ENCODE peak calls at places on chromosomes 13 and 19, in ten cellular contexts. One of them, this sample, is unnamed.
A peak's percentile ranks its signal among the peaks of the same experiment; 100 is the strongest.

GRCh38 chr13:95624020-95624419 is 20.5 kb downstream of the DZIP1 start:
- DNase-seq in fibroblast of pulmonary artery: peak; percentile 76
- DNase-seq in KBM-7: peak; percentile 55
- DNase-seq in HCEC 1CT: peak; percentile 57
- DNase-seq in NCI-H1436: peak; percentile 46
- DNase-seq in K562: peak; percentile 32
- DNase-seq in SW480: peak; percentile 53
- DNase-seq in amygdala: no peak
- DNase-seq in left ventricle myocardium superior: no peak
- DNase-seq in sciatic nerve: no peak
- DNase-seq in this sample: no peak

GRCh38 chr19:37551123-37551993 is 43.2 kb downstream of the ZNF571 start:
- DNase-seq in fibroblast of pulmonary artery: peak; percentile 81
- DNase-seq in KBM-7: no peak
- DNase-seq in HCEC 1CT: no peak
- DNase-seq in NCI-H1436: no peak
- DNase-seq in K562: peak; percentile 63
- DNase-seq in SW480: no peak
- DNase-seq in amygdala: no peak
- DNase-seq in left ventricle myocardium superior: peak; percentile 80
- DNase-seq in sciatic nerve: no peak
- DNase-seq in this sample: peak; percentile 59

GRCh38 chr13:21297452-21297851 is 121.0 kb downstream of the MRPL57 start:
- DNase-seq in fibroblast of pulmonary artery: peak; percentile 8
- DNase-seq in KBM-7: no peak
- DNase-seq in HCEC 1CT: no peak
- DNase-seq in NCI-H1436: no peak
- DNase-seq in K562: no peak
- DNase-seq in SW480: no peak
- DNase-seq in amygdala: no peak
- DNase-seq in left ventricle myocardium superior: no peak
- DNase-seq in sciatic nerve: no peak
- DNase-seq in this sample: no peak

GRCh38 chr13:40271511-40271910 is 394.9 kb downstream of the FOXO1 start:
- DNase-seq in fibroblast of pulmonary artery: no peak
- DNase-seq in KBM-7: peak; percentile 11
- DNase-seq in HCEC 1CT: no peak
- DNase-seq in NCI-H1436: no peak
- DNase-seq in K562: no peak
- DNase-seq in SW480: no peak
- DNase-seq in amygdala: no peak
- DNase-seq in left ventricle myocardium superior: peak; percentile 60
- DNase-seq in sciatic nerve: no peak
- DNase-seq in this sample: peak; percentile 57

GRCh38 chr13:21147827-21148226 is 28.5 kb downstream of the SKA3 start:
- DNase-seq in fibroblast of pulmonary artery: no peak
- DNase-seq in KBM-7: peak; percentile 6
- DNase-seq in HCEC 1CT: no peak
- DNase-seq in NCI-H1436: no peak
- DNase-seq in K562: peak; percentile 9
- DNase-seq in SW480: no peak
- DNase-seq in amygdala: no peak
- DNase-seq in left ventricle myocardium superior: no peak
- DNase-seq in sciatic nerve: no peak
- DNase-seq in this sample: no peak

GRCh38 chr19:33587150-33587549 is 34.6 kb upstream of the CHST8 start:
- DNase-seq in fibroblast of pulmonary artery: no peak
- DNase-seq in KBM-7: no peak
- DNase-seq in HCEC 1CT: no peak
- DNase-seq in NCI-H1436: no peak
- DNase-seq in K562: no peak
- DNase-seq in SW480: no peak
- DNase-seq in amygdala: no peak
- DNase-seq in left ventricle myocardium superior: no peak
- DNase-seq in sciatic nerve: no peak
- DNase-seq in this sample: no peak

GRCh38 chr13:98187862-98188261 is 10.8 kb upstream of the RNF113B start:
- DNase-seq in fibroblast of pulmonary artery: no peak
- DNase-seq in KBM-7: no peak
- DNase-seq in HCEC 1CT: no peak
- DNase-seq in NCI-H1436: no peak
- DNase-seq in K562: no peak
- DNase-seq in SW480: no peak
- DNase-seq in amygdala: no peak
- DNase-seq in left ventricle myocardium superior: no peak
- DNase-seq in sciatic nerve: no peak
- DNase-seq in this sample: no peak

GRCh38 chr19:5615756-5616327 is 6.7 kb downstream of the SAFB2 start:
- DNase-seq in fibroblast of pulmonary artery: no peak
- DNase-seq in KBM-7: no peak
- DNase-seq in HCEC 1CT: peak; percentile 20
- DNase-seq in NCI-H1436: no peak
- DNase-seq in K562: no peak
- DNase-seq in SW480: no peak
- DNase-seq in amygdala: no peak
- DNase-seq in left ventricle myocardium superior: no peak
- DNase-seq in sciatic nerve: no peak
- DNase-seq in this sample: no peak

GRCh38 chr13:43908156-43909126 is 28.7 kb downstream of the LACC1 start:
- DNase-seq in fibroblast of pulmonary artery: peak; percentile 74
- DNase-seq in KBM-7: peak; percentile 44
- DNase-seq in HCEC 1CT: peak; percentile 67
- DNase-seq in NCI-H1436: peak; percentile 5
- DNase-seq in K562: no peak
- DNase-seq in SW480: peak; percentile 54
- DNase-seq in amygdala: no peak
- DNase-seq in left ventricle myocardium superior: no peak
- DNase-seq in sciatic nerve: no peak
- DNase-seq in this sample: no peak

GRCh38 chr19:18419195-18419698 is at the start of gene SSBP4:
- DNase-seq in fibroblast of pulmonary artery: peak; percentile 81
- DNase-seq in KBM-7: peak; percentile 89
- DNase-seq in HCEC 1CT: peak; percentile 77
- DNase-seq in NCI-H1436: peak; percentile 83
- DNase-seq in K562: peak; percentile 84
- DNase-seq in SW480: peak; percentile 82
- DNase-seq in amygdala: no peak
- DNase-seq in left ventricle myocardium superior: peak; percentile 87
- DNase-seq in sciatic nerve: peak; percentile 85
- DNase-seq in this sample: peak; percentile 85

GRCh38 chr13:20160346-20161274 is at the start of gene GJA3:
- DNase-seq in fibroblast of pulmonary artery: peak; percentile 19
- DNase-seq in KBM-7: peak; percentile 85
- DNase-seq in HCEC 1CT: peak; percentile 45
- DNase-seq in NCI-H1436: no peak
- DNase-seq in K562: peak; percentile 67
- DNase-seq in SW480: peak; percentile 75
- DNase-seq in amygdala: no peak
- DNase-seq in left ventricle myocardium superior: peak; percentile 83
- DNase-seq in sciatic nerve: no peak
- DNase-seq in this sample: peak; percentile 71

GRCh38 chr13:111665691-111666095 is 345.3 kb downstream of the TEX29 start:
- DNase-seq in fibroblast of pulmonary artery: no peak
- DNase-seq in KBM-7: no peak
- DNase-seq in HCEC 1CT: no peak
- DNase-seq in NCI-H1436: no peak
- DNase-seq in K562: no peak
- DNase-seq in SW480: no peak
- DNase-seq in amygdala: no peak
- DNase-seq in left ventricle myocardium superior: no peak
- DNase-seq in sciatic nerve: no peak
- DNase-seq in this sample: no peak

GRCh38 chr13:23842406-23842805 is 46.8 kb downstream of the MIPEP start:
- DNase-seq in fibroblast of pulmonary artery: no peak
- DNase-seq in KBM-7: no peak
- DNase-seq in HCEC 1CT: no peak
- DNase-seq in NCI-H1436: no peak
- DNase-seq in K562: no peak
- DNase-seq in SW480: no peak
- DNase-seq in amygdala: no peak
- DNase-seq in left ventricle myocardium superior: no peak
- DNase-seq in sciatic nerve: no peak
- DNase-seq in this sample: no peak

GRCh38 chr13:77728265-77728966 is 30.9 kb downstream of the SLAIN1 start:
- DNase-seq in fibroblast of pulmonary artery: no peak
- DNase-seq in KBM-7: no peak
- DNase-seq in HCEC 1CT: no peak
- DNase-seq in NCI-H1436: no peak
- DNase-seq in K562: no peak
- DNase-seq in SW480: no peak
- DNase-seq in amygdala: no peak
- DNase-seq in left ventricle myocardium superior: no peak
- DNase-seq in sciatic nerve: no peak
- DNase-seq in this sample: no peak

GRCh38 chr13:73171242-73171641 is 112.4 kb downstream of the KLF5 start:
- DNase-seq in fibroblast of pulmonary artery: no peak
- DNase-seq in KBM-7: no peak
- DNase-seq in HCEC 1CT: no peak
- DNase-seq in NCI-H1436: no peak
- DNase-seq in K562: no peak
- DNase-seq in SW480: peak; percentile 88
- DNase-seq in amygdala: no peak
- DNase-seq in left ventricle myocardium superior: no peak
- DNase-seq in sciatic nerve: no peak
- DNase-seq in this sample: no peak

GRCh38 chr19:11125994-11126685 is 29.4 kb downstream of the SPC24 start:
- DNase-seq in fibroblast of pulmonary artery: peak; percentile 80
- DNase-seq in KBM-7: peak; percentile 82
- DNase-seq in HCEC 1CT: peak; percentile 46
- DNase-seq in NCI-H1436: peak; percentile 43
- DNase-seq in K562: peak; percentile 67
- DNase-seq in SW480: peak; percentile 41
- DNase-seq in amygdala: peak; percentile 3
- DNase-seq in left ventricle myocardium superior: peak; percentile 88
- DNase-seq in sciatic nerve: peak; percentile 90
- DNase-seq in this sample: peak; percentile 87

GRCh38 chr19:32401992-32402391 is 3.6 kb upstream of the DPY19L3 start:
- DNase-seq in fibroblast of pulmonary artery: no peak
- DNase-seq in KBM-7: no peak
- DNase-seq in HCEC 1CT: no peak
- DNase-seq in NCI-H1436: no peak
- DNase-seq in K562: no peak
- DNase-seq in SW480: no peak
- DNase-seq in amygdala: no peak
- DNase-seq in left ventricle myocardium superior: no peak
- DNase-seq in sciatic nerve: no peak
- DNase-seq in this sample: no peak

GRCh38 chr19:48752511-48753365 is at the start of gene FUT1:
- DNase-seq in fibroblast of pulmonary artery: no peak
- DNase-seq in KBM-7: peak; percentile 55
- DNase-seq in HCEC 1CT: no peak
- DNase-seq in NCI-H1436: peak; percentile 96
- DNase-seq in K562: peak; percentile 61
- DNase-seq in SW480: peak; percentile 98
- DNase-seq in amygdala: no peak
- DNase-seq in left ventricle myocardium superior: peak; percentile 82
- DNase-seq in sciatic nerve: no peak
- DNase-seq in this sample: peak; percentile 82

GRCh38 chr19:58572026-58572817 is 913 bp downstream of the MZF1 start:
- DNase-seq in fibroblast of pulmonary artery: no peak
- DNase-seq in KBM-7: no peak
- DNase-seq in HCEC 1CT: no peak
- DNase-seq in NCI-H1436: no peak
- DNase-seq in K562: no peak
- DNase-seq in SW480: no peak
- DNase-seq in amygdala: no peak
- DNase-seq in left ventricle myocardium superior: no peak
- DNase-seq in sciatic nerve: peak; percentile 55
- DNase-seq in this sample: no peak

GRCh38 chr19:6728346-6728745 is 7.9 kb upstream of the C3 start:
- DNase-seq in fibroblast of pulmonary artery: no peak
- DNase-seq in KBM-7: peak; percentile 81
- DNase-seq in HCEC 1CT: no peak
- DNase-seq in NCI-H1436: no peak
- DNase-seq in K562: no peak
- DNase-seq in SW480: no peak
- DNase-seq in amygdala: no peak
- DNase-seq in left ventricle myocardium superior: no peak
- DNase-seq in sciatic nerve: no peak
- DNase-seq in this sample: peak; percentile 64

GRCh38 chr13:112708560-112709240 is 18.9 kb downstream of the ATP11A start:
- DNase-seq in fibroblast of pulmonary artery: no peak
- DNase-seq in KBM-7: no peak
- DNase-seq in HCEC 1CT: no peak
- DNase-seq in NCI-H1436: no peak
- DNase-seq in K562: peak; percentile 35
- DNase-seq in SW480: no peak
- DNase-seq in amygdala: no peak
- DNase-seq in left ventricle myocardium superior: no peak
- DNase-seq in sciatic nerve: peak; percentile 40
- DNase-seq in this sample: no peak

GRCh38 chr19:11479470-11480080 is 1.3 kb downstream of the ELAVL3 start:
- DNase-seq in fibroblast of pulmonary artery: no peak
- DNase-seq in KBM-7: no peak
- DNase-seq in HCEC 1CT: no peak
- DNase-seq in NCI-H1436: peak; percentile 63
- DNase-seq in K562: peak; percentile 100
- DNase-seq in SW480: peak; percentile 86
- DNase-seq in amygdala: peak; percentile 27
- DNase-seq in left ventricle myocardium superior: peak; percentile 57
- DNase-seq in sciatic nerve: no peak
- DNase-seq in this sample: no peak

GRCh38 chr13:75855216-75855615 is 219.1 kb downstream of the LMO7 start:
- DNase-seq in fibroblast of pulmonary artery: no peak
- DNase-seq in KBM-7: no peak
- DNase-seq in HCEC 1CT: no peak
- DNase-seq in NCI-H1436: no peak
- DNase-seq in K562: no peak
- DNase-seq in SW480: no peak
- DNase-seq in amygdala: no peak
- DNase-seq in left ventricle myocardium superior: no peak
- DNase-seq in sciatic nerve: no peak
- DNase-seq in this sample: no peak

GRCh38 chr13:99548448-99548847 is 47.2 kb downstream of the TM9SF2 start:
- DNase-seq in fibroblast of pulmonary artery: no peak
- DNase-seq in KBM-7: peak; percentile 9
- DNase-seq in HCEC 1CT: no peak
- DNase-seq in NCI-H1436: no peak
- DNase-seq in K562: no peak
- DNase-seq in SW480: no peak
- DNase-seq in amygdala: no peak
- DNase-seq in left ventricle myocardium superior: no peak
- DNase-seq in sciatic nerve: no peak
- DNase-seq in this sample: no peak

GRCh38 chr13:49292742-49293498 is 45.2 kb downstream of the CDADC1 start:
- DNase-seq in fibroblast of pulmonary artery: peak; percentile 92
- DNase-seq in KBM-7: peak; percentile 88
- DNase-seq in HCEC 1CT: no peak
- DNase-seq in NCI-H1436: no peak
- DNase-seq in K562: peak; percentile 26
- DNase-seq in SW480: peak; percentile 23
- DNase-seq in amygdala: no peak
- DNase-seq in left ventricle myocardium superior: peak; percentile 65
- DNase-seq in sciatic nerve: peak; percentile 75
- DNase-seq in this sample: peak; percentile 61

GRCh38 chr13:113561417-113562084 is 23.0 kb upstream of the TFDP1 start:
- DNase-seq in fibroblast of pulmonary artery: no peak
- DNase-seq in KBM-7: no peak
- DNase-seq in HCEC 1CT: no peak
- DNase-seq in NCI-H1436: no peak
- DNase-seq in K562: no peak
- DNase-seq in SW480: no peak
- DNase-seq in amygdala: no peak
- DNase-seq in left ventricle myocardium superior: no peak
- DNase-seq in sciatic nerve: no peak
- DNase-seq in this sample: no peak

GRCh38 chr19:45471116-45471865 is 3.5 kb downstream of the FOSB start:
- DNase-seq in fibroblast of pulmonary artery: no peak
- DNase-seq in KBM-7: no peak
- DNase-seq in HCEC 1CT: no peak
- DNase-seq in NCI-H1436: no peak
- DNase-seq in K562: no peak
- DNase-seq in SW480: no peak
- DNase-seq in amygdala: no peak
- DNase-seq in left ventricle myocardium superior: no peak
- DNase-seq in sciatic nerve: no peak
- DNase-seq in this sample: no peak

This sample was measured in Right ventricle myocardium superior.